ENCODE peak calls at places on chromosomes 12 and 14, in nine cellular contexts. X, R, L, Q, I, C, D, H and G are unnamed samples.

GRCh38 chr14:22471545-22472121 is 117.4 kb downstream of the DAD1 start:
- DNase-seq in X (peak), R (no peak), L (no peak), Q (no peak), I (no peak), C (peak), D (peak), H (no peak), G (no peak)

GRCh38 chr14:95452890-95453712 is 63.3 kb downstream of the SYNE3 start:
- DNase-seq in X (no peak), R (no peak), L (no peak), Q (no peak), I (no peak), C (no peak), D (no peak), H (no peak), G (no peak)

GRCh38 chr12:91769736-91770135 is 375.9 kb downstream of the BTG1 start:
- DNase-seq in X (no peak), R (no peak), L (no peak), Q (no peak), I (no peak), C (no peak), D (no peak), H (no peak), G (no peak)

GRCh38 chr12:63895841-63896240 is 51.3 kb downstream of the SRGAP1 start:
- DNase-seq in X (no peak), R (no peak), L (no peak), Q (no peak), I (no peak), C (no peak), D (no peak), H (no peak), G (no peak)

GRCh38 chr12:1847411-1847810 is 27.0 kb downstream of the LRTM2 start:
- DNase-seq in X (no peak), R (no peak), L (no peak), Q (no peak), I (no peak), C (no peak), D (no peak), H (no peak), G (no peak)

GRCh38 chr12:22969521-22969920 is 344.6 kb downstream of the ETNK1 start:
- DNase-seq in X (peak), R (no peak), L (no peak), Q (no peak), I (no peak), C (no peak), D (no peak), H (no peak), G (no peak)

GRCh38 chr12:11067514-11067913 is 5.4 kb upstream of the TAS2R46 start:
- DNase-seq in X (peak), R (no peak), L (no peak), Q (no peak), I (no peak), C (no peak), D (peak), H (no peak), G (peak)

GRCh38 chr14:93879362-93879983 is 47.7 kb upstream of the FAM181A start:
- DNase-seq in X (no peak), R (no peak), L (no peak), Q (no peak), I (no peak), C (no peak), D (no peak), H (no peak), G (no peak)

GRCh38 chr12:124517260-124518050 is 50.0 kb downstream of the NCOR2 start:
- DNase-seq in X (no peak), R (no peak), L (no peak), Q (peak), I (no peak), C (peak), D (peak), H (no peak), G (no peak)

GRCh38 chr14:36583242-36584166 is 1.1 kb upstream of the NKX2-8 start:
- DNase-seq in X (no peak), R (no peak), L (no peak), Q (no peak), I (no peak), C (no peak), D (no peak), H (no peak), G (no peak)

GRCh38 chr14:67151082-67151666 is 38.1 kb upstream of the GARIN2 start:
- DNase-seq in X (no peak), R (no peak), L (no peak), Q (no peak), I (no peak), C (peak), D (peak), H (no peak), G (no peak)

GRCh38 chr14:56118611-56119181 is 485 bp downstream of the PELI2 start:
- DNase-seq in X (no peak), R (no peak), L (no peak), Q (peak), I (peak), C (peak), D (peak), H (no peak), G (no peak)

GRCh38 chr14:70658899-70659298 is 17.2 kb downstream of the TTC9 start:
- DNase-seq in X (no peak), R (no peak), L (no peak), Q (no peak), I (no peak), C (no peak), D (no peak), H (no peak), G (no peak)

GRCh38 chr12:98503343-98503592 is 12.1 kb upstream of the TMPO start:
- DNase-seq in X (peak), R (peak), L (peak), Q (peak), I (peak), C (peak), D (peak), H (peak), G (peak)

GRCh38 chr12:113005759-113006158 is 27.4 kb downstream of the OAS2 start:
- DNase-seq in X (no peak), R (no peak), L (no peak), Q (no peak), I (no peak), C (peak), D (peak), H (no peak), G (no peak)

GRCh38 chr14:100580316-100581227 is 6.6 kb downstream of the BEGAIN start:
- DNase-seq in X (no peak), R (no peak), L (no peak), Q (no peak), I (no peak), C (no peak), D (no peak), H (no peak), G (no peak)

GRCh38 chr12:49188205-49188915 is 520 bp downstream of the TUBA1A start:
- DNase-seq in X (peak), R (peak), L (no peak), Q (peak), I (peak), C (peak), D (peak), H (peak), G (peak)

GRCh38 chr12:131370321-131370720 is 340.6 kb upstream of the SFSWAP start:
- DNase-seq in X (no peak), R (no peak), L (no peak), Q (no peak), I (no peak), C (no peak), D (no peak), H (no peak), G (no peak)

GRCh38 chr14:102923201-102923919 is 897 bp downstream of the AMN start:
- DNase-seq in X (no peak), R (no peak), L (no peak), Q (no peak), I (no peak), C (no peak), D (no peak), H (no peak), G (no peak)

GRCh38 chr12:111259231-111259630 is 109.7 kb downstream of the PHETA1 start:
- DNase-seq in X (no peak), R (no peak), L (no peak), Q (no peak), I (no peak), C (no peak), D (no peak), H (no peak), G (no peak)

GRCh38 chr12:124498870-124499753 is 68.3 kb downstream of the NCOR2 start:
- DNase-seq in X (peak), R (no peak), L (no peak), Q (no peak), I (no peak), C (no peak), D (no peak), H (no peak), G (peak)

GRCh38 chr12:108193922-108194321 is 64.8 kb downstream of the WSCD2 start:
- DNase-seq in X (no peak), R (no peak), L (no peak), Q (no peak), I (no peak), C (peak), D (peak), H (no peak), G (no peak)

GRCh38 chr12:122839907-122840554 is 4.8 kb downstream of the HIP1R start:
- DNase-seq in X (no peak), R (no peak), L (no peak), Q (no peak), I (no peak), C (peak), D (no peak), H (no peak), G (no peak)

GRCh38 chr12:3342051-3342450 is 149.0 kb upstream of the PRMT8 start:
- DNase-seq in X (no peak), R (no peak), L (no peak), Q (peak), I (no peak), C (peak), D (peak), H (no peak), G (peak)

GRCh38 chr12:26939192-26939832 is 1.0 kb downstream of the FGFR1OP2 start:
- DNase-seq in X (no peak), R (no peak), L (no peak), Q (no peak), I (no peak), C (peak), D (no peak), H (no peak), G (no peak)

GRCh38 chr14:101367421-101368261 is 193.7 kb upstream of the DIO3 start:
- DNase-seq in X (no peak), R (no peak), L (no peak), Q (no peak), I (no peak), C (no peak), D (no peak), H (no peak), G (no peak)